ENCODE peak calls at places on chromosomes 6 and 20, in eight cellular contexts. Y is left ventricle myocardium inferior, L is A549, J is body of pancreas, H is fibroblast of lung, X is lower lobe of right lung, O is GM12865, G is uterus. T is an unnamed sample.

GRCh38 chr20:6674831-6675230 is 92.7 kb upstream of the BMP2 start:
- DNase-seq in Y (no peak), L (no peak), J (no peak), H (no peak), X (no peak), O (no peak), G (no peak), T (no peak)

GRCh38 chr20:55058938-55059337 is 583.5 kb downstream of the DOK5 start:
- DNase-seq in Y (no peak), L (no peak), J (no peak), H (no peak), X (no peak), O (no peak), G (no peak), T (no peak)

GRCh38 chr20:47011984-47012383 is 117.3 kb downstream of the EYA2 start:
- DNase-seq in Y (no peak), L (no peak), J (no peak), H (no peak), X (no peak), O (no peak), G (no peak), T (no peak)

GRCh38 chr20:53304146-53304545 is 289.5 kb downstream of the ZNF217 start:
- DNase-seq in Y (no peak), L (no peak), J (no peak), H (no peak), X (no peak), O (no peak), G (no peak), T (no peak)

GRCh38 chr6:99151634-99152344 is 197.7 kb downstream of the FAXC start:
- DNase-seq in Y (peak), L (peak), J (peak), H (no peak), X (peak), O (peak), G (no peak), T (peak)

GRCh38 chr6:14412026-14412425 is 294.5 kb downstream of the CD83 start:
- DNase-seq in Y (no peak), L (no peak), J (no peak), H (no peak), X (no peak), O (no peak), G (no peak), T (no peak)

GRCh38 chr20:58855506-58856314 is 3.2 kb downstream of the GNAS start:
- DNase-seq in Y (no peak), L (no peak), J (no peak), H (no peak), X (no peak), O (no peak), G (no peak), T (no peak)

GRCh38 chr6:135568366-135568765 is 70.8 kb upstream of the AHI1 start:
- DNase-seq in Y (no peak), L (no peak), J (peak), H (peak), X (no peak), O (peak), G (no peak), T (no peak)

GRCh38 chr6:31400467-31401289 is 2.7 kb upstream of the MICA start:
- DNase-seq in Y (peak), L (no peak), J (peak), H (peak), X (peak), O (peak), G (peak), T (no peak)

GRCh38 chr20:45268531-45268930 is 14.2 kb upstream of the SLPI start:
- DNase-seq in Y (no peak), L (no peak), J (no peak), H (no peak), X (no peak), O (no peak), G (no peak), T (no peak)

GRCh38 chr6:56312049-56312448 is 64.7 kb upstream of the COL21A1 start:
- DNase-seq in Y (no peak), L (no peak), J (no peak), H (peak), X (no peak), O (no peak), G (no peak), T (no peak)

GRCh38 chr20:33262658-33263065 is 20.4 kb upstream of the BPIFB1 start:
- DNase-seq in Y (no peak), L (no peak), J (peak), H (peak), X (no peak), O (peak), G (no peak), T (peak)

GRCh38 chr20:58225490-58226200 is 2.8 kb downstream of the ANKRD60 start:
- DNase-seq in Y (no peak), L (no peak), J (no peak), H (no peak), X (no peak), O (no peak), G (no peak), T (no peak)

GRCh38 chr6:143579703-143580102 is 68.2 kb upstream of the FUCA2 start:
- DNase-seq in Y (peak), L (no peak), J (no peak), H (peak), X (no peak), O (no peak), G (peak), T (no peak)

GRCh38 chr6:56026461-56027180 is 151.2 kb upstream of the BMP5 start:
- DNase-seq in Y (no peak), L (no peak), J (no peak), H (no peak), X (no peak), O (no peak), G (no peak), T (no peak)

GRCh38 chr6:44569131-44569530 is 181.6 kb downstream of the CDC5L start:
- DNase-seq in Y (no peak), L (no peak), J (no peak), H (no peak), X (no peak), O (no peak), G (no peak), T (no peak)

GRCh38 chr6:44572346-44572745 is 184.8 kb downstream of the CDC5L start:
- DNase-seq in Y (no peak), L (no peak), J (no peak), H (no peak), X (no peak), O (no peak), G (no peak), T (no peak)

GRCh38 chr6:44571510-44571909 is 184.0 kb downstream of the CDC5L start:
- DNase-seq in Y (no peak), L (no peak), J (no peak), H (no peak), X (no peak), O (no peak), G (no peak), T (no peak)

GRCh38 chr6:44567406-44567805 is 179.9 kb downstream of the CDC5L start:
- DNase-seq in Y (no peak), L (no peak), J (peak), H (no peak), X (no peak), O (no peak), G (no peak), T (no peak)

GRCh38 chr6:44569931-44570385 is 182.5 kb downstream of the CDC5L start:
- DNase-seq in Y (peak), L (no peak), J (peak), H (peak), X (peak), O (no peak), G (no peak), T (no peak)
- H3K4me3 ChIP-seq in Y (peak), L (no peak), J (no peak), H (no peak), X (no peak), O (no peak), G (no peak), T (no peak)

DNA sequence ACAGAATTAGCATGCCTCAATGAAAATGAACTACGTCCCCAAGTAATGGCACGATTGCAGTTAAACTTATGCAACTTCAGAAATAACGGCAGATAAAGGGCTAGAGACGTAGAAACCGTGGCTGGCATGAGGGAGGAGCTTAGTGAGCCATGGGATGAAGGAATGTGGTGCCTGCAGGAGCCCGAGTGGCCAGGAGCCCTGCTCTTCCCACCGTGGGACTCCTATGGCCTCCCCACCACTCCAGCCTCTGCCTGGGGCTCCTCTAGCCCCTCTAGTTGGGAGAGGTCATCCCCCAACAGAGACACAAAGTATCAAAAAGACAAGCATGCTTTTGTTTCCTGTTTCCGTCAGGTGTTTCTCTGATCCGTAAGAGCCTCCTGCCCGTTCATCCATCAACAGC is 75.1 kb upstream of the BHLHE23 start:
- DNase-seq in Y (no peak), L (no peak), J (no peak), H (no peak), X (peak), O (no peak), G (no peak), T (no peak)
- TF ChIP-seq CTCF in Y (no peak), L (no peak), J (no peak), H (no peak), X (no peak), O (no peak), G (no peak), T (no peak)

GRCh38 chr6:27514906-27515495 is 42.1 kb upstream of the ZNF184 start:
- DNase-seq in Y (no peak), L (no peak), J (no peak), H (no peak), X (no peak), O (no peak), G (no peak), T (no peak)
- H3K4me3 ChIP-seq in Y (peak), L (no peak), J (no peak), H (peak), X (peak), O (no peak), G (no peak), T (no peak)

DNA sequence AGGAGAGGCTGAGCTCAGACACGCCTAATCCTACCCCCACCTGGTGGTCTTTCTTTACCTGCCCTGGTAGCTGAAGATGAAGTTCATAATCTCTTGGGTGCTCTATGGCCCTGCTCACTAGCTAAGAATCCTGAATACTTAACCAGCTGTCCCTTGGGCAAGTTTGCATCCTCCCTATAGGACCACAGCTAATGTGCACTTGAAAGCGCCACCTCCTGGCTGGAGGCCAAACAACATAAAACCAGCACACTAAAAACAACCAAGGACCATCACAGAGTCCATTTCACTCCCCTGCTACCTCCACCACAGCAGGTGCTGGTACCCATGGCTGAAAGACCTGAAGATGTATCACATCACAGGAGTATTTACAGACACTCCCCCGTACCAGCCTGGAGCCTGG is 155.5 kb upstream of the SLC24A3 start:
- DNase-seq in Y (no peak), L (no peak), J (no peak), H (no peak), X (no peak), O (no peak), G (no peak), T (no peak)
- TF ChIP-seq CTCF in Y (no peak), L (no peak), J (no peak), H (no peak), X (no peak), O (no peak), G (no peak), T (no peak)